ENCODE peak calls at places on chromosomes 13 and 19, in five cellular contexts. One of them, this sample, is unnamed.

GRCh38 chr19:13143135-13143534 is 7.0 kb downstream of the STX10 start:
- DNase-seq in tibial artery: no peak
- DNase-seq in effector memory CD4-positive, alpha-beta T cell: no peak
- DNase-seq in ovary: no peak
- DNase-seq in endodermal cell: no peak
- DNase-seq in this sample: no peak

GRCh38 chr19:3982701-3983541 is 2.3 kb downstream of the EEF2 start:
- DNase-seq in tibial artery: peak; percentile 67
- DNase-seq in ovary: peak; percentile 46
- DNase-seq in effector memory CD4-positive, alpha-beta T cell: no peak
- DNase-seq in endodermal cell: peak; percentile 61
- DNase-seq in this sample: peak; percentile 8

GRCh38 chr13:49308104-49308875 is 60.6 kb downstream of the CDADC1 start:
- DNase-seq in endodermal cell: no peak
- DNase-seq in effector memory CD4-positive, alpha-beta T cell: no peak
- DNase-seq in tibial artery: peak; percentile 96
- DNase-seq in ovary: peak; percentile 94
- DNase-seq in this sample: peak; percentile 71

GRCh38 chr13:36352350-36352749 is 6.2 kb upstream of the SPART start:
- DNase-seq in effector memory CD4-positive, alpha-beta T cell: no peak
- DNase-seq in ovary: no peak
- DNase-seq in tibial artery: no peak
- DNase-seq in endodermal cell: no peak
- DNase-seq in this sample: no peak

GRCh38 chr19:34675919-34676318 is 1.0 kb downstream of the SCGB2B2 start:
- DNase-seq in effector memory CD4-positive, alpha-beta T cell: no peak
- DNase-seq in ovary: no peak
- DNase-seq in endodermal cell: no peak
- DNase-seq in tibial artery: no peak
- DNase-seq in this sample: no peak

GRCh38 chr13:74256969-74257368 is 122.8 kb upstream of the KLF12 start:
- DNase-seq in endodermal cell: no peak
- DNase-seq in effector memory CD4-positive, alpha-beta T cell: no peak
- DNase-seq in ovary: no peak
- DNase-seq in tibial artery: no peak
- DNase-seq in this sample: peak; percentile 23

GRCh38 chr13:39877134-39877533 is 221.7 kb downstream of the COG6 start:
- DNase-seq in ovary: no peak
- DNase-seq in endodermal cell: no peak
- DNase-seq in effector memory CD4-positive, alpha-beta T cell: no peak
- DNase-seq in tibial artery: no peak
- DNase-seq in this sample: no peak

GRCh38 chr13:29594310-29594709 is 1.2 kb downstream of the SLC7A1 start:
- DNase-seq in endodermal cell: peak; percentile 71
- DNase-seq in ovary: no peak
- DNase-seq in tibial artery: no peak
- DNase-seq in effector memory CD4-positive, alpha-beta T cell: no peak
- DNase-seq in this sample: no peak

GRCh38 chr13:73998631-73999030 is 135.6 kb downstream of the KLF12 start:
- DNase-seq in effector memory CD4-positive, alpha-beta T cell: no peak
- DNase-seq in tibial artery: no peak
- DNase-seq in ovary: no peak
- DNase-seq in endodermal cell: no peak
- DNase-seq in this sample: no peak

GRCh38 chr13:76293346-76293745 is 592.9 kb downstream of the KCTD12 start:
- DNase-seq in tibial artery: no peak
- DNase-seq in endodermal cell: no peak
- DNase-seq in effector memory CD4-positive, alpha-beta T cell: no peak
- DNase-seq in ovary: no peak
- DNase-seq in this sample: no peak

GRCh38 chr19:16661480-16662034 is 618 bp downstream of the TMEM38A start:
- DNase-seq in effector memory CD4-positive, alpha-beta T cell: no peak
- DNase-seq in endodermal cell: peak; percentile 69
- DNase-seq in tibial artery: peak; percentile 91
- DNase-seq in ovary: peak; percentile 65
- DNase-seq in this sample: peak; percentile 71

GRCh38 chr13:49627831-49628652 is at the start of gene ARL11:
- DNase-seq in effector memory CD4-positive, alpha-beta T cell: no peak
- DNase-seq in endodermal cell: peak; percentile 93
- DNase-seq in tibial artery: peak; percentile 76
- DNase-seq in ovary: no peak
- DNase-seq in this sample: peak; percentile 43

GRCh38 chr19:46206176-46206575 is 23.4 kb upstream of the IGFL1 start:
- DNase-seq in effector memory CD4-positive, alpha-beta T cell: no peak
- DNase-seq in endodermal cell: no peak
- DNase-seq in ovary: no peak
- DNase-seq in tibial artery: no peak
- DNase-seq in this sample: no peak

GRCh38 chr13:71522976-71523517 is 344.0 kb downstream of the DACH1 start:
- DNase-seq in ovary: no peak
- DNase-seq in tibial artery: no peak
- DNase-seq in effector memory CD4-positive, alpha-beta T cell: no peak
- DNase-seq in endodermal cell: no peak
- DNase-seq in this sample: no peak

GRCh38 chr19:44640518-44640917 is 3.2 kb upstream of the PVR start:
- DNase-seq in endodermal cell: no peak
- DNase-seq in effector memory CD4-positive, alpha-beta T cell: no peak
- DNase-seq in tibial artery: no peak
- DNase-seq in ovary: no peak
- DNase-seq in this sample: no peak

GRCh38 chr13:109803822-109804221 is 17.4 kb upstream of the IRS2 start:
- DNase-seq in effector memory CD4-positive, alpha-beta T cell: no peak
- DNase-seq in tibial artery: no peak
- DNase-seq in endodermal cell: no peak
- DNase-seq in ovary: no peak
- DNase-seq in this sample: no peak

GRCh38 chr19:17348700-17349099 is 11.3 kb downstream of the GTPBP3 start:
- DNase-seq in endodermal cell: peak; percentile 91
- DNase-seq in ovary: peak; percentile 72
- DNase-seq in tibial artery: peak; percentile 82
- DNase-seq in effector memory CD4-positive, alpha-beta T cell: no peak
- DNase-seq in this sample: peak; percentile 77

GRCh38 chr13:33322965-33323668 is 37.6 kb upstream of the STARD13 start:
- DNase-seq in effector memory CD4-positive, alpha-beta T cell: no peak
- DNase-seq in ovary: no peak
- DNase-seq in tibial artery: no peak
- DNase-seq in endodermal cell: no peak
- DNase-seq in this sample: no peak

GRCh38 chr19:49853852-49854849 is 3.2 kb downstream of the PTOV1 start:
- DNase-seq in endodermal cell: peak; percentile 49
- DNase-seq in ovary: peak; percentile 45
- DNase-seq in effector memory CD4-positive, alpha-beta T cell: no peak
- DNase-seq in tibial artery: no peak
- DNase-seq in this sample: no peak

GRCh38 chr13:80630685-80631121 is 289.8 kb upstream of the SPRY2 start:
- DNase-seq in effector memory CD4-positive, alpha-beta T cell: no peak
- DNase-seq in ovary: no peak
- DNase-seq in tibial artery: no peak
- DNase-seq in endodermal cell: no peak
- DNase-seq in this sample: peak; percentile 30

GRCh38 chr13:69585656-69586055 is 522.0 kb upstream of the ATXN8OS start:
- DNase-seq in effector memory CD4-positive, alpha-beta T cell: no peak
- DNase-seq in endodermal cell: no peak
- DNase-seq in ovary: no peak
- DNase-seq in tibial artery: no peak
- DNase-seq in this sample: no peak

GRCh38 chr19:39847525-39847924 is 1.3 kb upstream of the FBL start:
- DNase-seq in endodermal cell: no peak
- DNase-seq in tibial artery: no peak
- DNase-seq in ovary: no peak
- DNase-seq in effector memory CD4-positive, alpha-beta T cell: no peak
- DNase-seq in this sample: no peak

GRCh38 chr13:98147521-98147920 is 4.6 kb downstream of the FARP1 start:
- DNase-seq in effector memory CD4-positive, alpha-beta T cell: no peak
- DNase-seq in ovary: no peak
- DNase-seq in tibial artery: no peak
- DNase-seq in endodermal cell: no peak
- DNase-seq in this sample: no peak

GRCh38 chr13:46010148-46010547 is 42.4 kb downstream of the ZC3H13 start:
- DNase-seq in endodermal cell: peak; percentile 53
- DNase-seq in ovary: no peak
- DNase-seq in tibial artery: no peak
- DNase-seq in effector memory CD4-positive, alpha-beta T cell: no peak
- DNase-seq in this sample: no peak

DNA sequence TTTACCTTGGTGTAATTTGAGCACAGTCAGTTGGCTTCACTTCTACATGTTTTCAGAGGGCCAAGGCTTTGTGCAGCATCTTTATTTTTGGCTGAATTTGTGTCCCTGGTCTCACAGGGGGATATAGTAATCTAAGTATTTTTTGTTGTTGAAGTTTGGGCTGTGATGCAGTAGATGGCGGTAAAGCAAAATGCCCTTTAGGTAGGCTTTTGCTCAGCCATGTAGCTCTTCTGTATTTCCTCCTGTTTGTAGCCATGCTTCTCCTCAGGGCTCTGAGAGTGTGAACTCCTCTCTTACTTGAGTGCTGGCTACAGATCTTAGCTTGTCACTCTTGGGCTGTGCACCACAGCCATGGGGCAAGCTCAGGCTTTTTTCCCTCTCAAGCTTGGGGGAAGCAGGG is 328.6 kb downstream of the SLITRK5 start:
- DNase-seq in ovary: no peak
- DNase-seq in tibial artery: no peak
- DNase-seq in effector memory CD4-positive, alpha-beta T cell: no peak
- DNase-seq in endodermal cell: no peak
- DNase-seq in this sample: no peak
- H3K27ac ChIP-seq in ovary: no peak overlapping the region
- H3K27ac ChIP-seq in tibial artery: no peak overlapping the region
- H3K27ac ChIP-seq in effector memory CD4-positive, alpha-beta T cell: no peak overlapping the region
- H3K27ac ChIP-seq in endodermal cell: no peak overlapping the region
- H3K27ac ChIP-seq in this sample: no peak overlapping the region

GRCh38 chr19:2434267-2434666 is 6.9 kb upstream of the TIMM13 start:
- DNase-seq in effector memory CD4-positive, alpha-beta T cell: no peak
- DNase-seq in tibial artery: no peak
- DNase-seq in ovary: no peak
- DNase-seq in endodermal cell: peak; percentile 48
- DNase-seq in this sample: no peak

GRCh38 chr19:2434721-2435265 is 7.4 kb upstream of the TIMM13 start:
- DNase-seq in effector memory CD4-positive, alpha-beta T cell: no peak
- DNase-seq in tibial artery: no peak
- DNase-seq in endodermal cell: no peak
- DNase-seq in ovary: no peak
- DNase-seq in this sample: no peak

GRCh38 chr19:2436926-2437325 is 9.5 kb upstream of the TIMM13 start:
- DNase-seq in effector memory CD4-positive, alpha-beta T cell: no peak
- DNase-seq in endodermal cell: no peak
- DNase-seq in tibial artery: no peak
- DNase-seq in ovary: no peak
- DNase-seq in this sample: no peak

GRCh38 chr19:2438178-2438577 is 10.8 kb upstream of the TIMM13 start:
- DNase-seq in effector memory CD4-positive, alpha-beta T cell: no peak
- DNase-seq in ovary: no peak
- DNase-seq in tibial artery: no peak
- DNase-seq in endodermal cell: no peak
- DNase-seq in this sample: no peak

DNA sequence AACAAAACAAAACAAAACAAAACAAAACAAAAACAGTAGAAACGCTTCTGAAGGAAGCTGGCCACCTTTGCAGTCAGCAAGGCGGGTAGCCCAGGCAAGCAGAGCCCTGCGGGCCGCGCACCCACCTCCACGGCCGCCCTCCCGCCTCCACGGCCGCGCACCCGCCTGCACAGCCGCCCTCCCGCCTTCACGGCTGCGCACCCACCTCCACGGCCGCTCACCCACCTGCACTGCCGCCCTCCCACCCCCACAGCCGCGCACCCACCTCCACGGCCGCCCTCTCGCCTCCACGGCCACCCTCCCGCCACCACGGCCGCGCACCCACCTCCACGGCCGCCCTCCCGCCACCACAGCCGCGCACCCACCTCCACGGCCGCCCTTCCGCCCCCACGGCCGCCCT is 9.0 kb upstream of the TIMM13 start:
- DNase-seq in tibial artery: no peak
- DNase-seq in endodermal cell: no peak
- DNase-seq in effector memory CD4-positive, alpha-beta T cell: no peak
- DNase-seq in ovary: no peak
- DNase-seq in this sample: no peak
- H3K36me3 ChIP-seq in tibial artery: peaks cover 7% of the 10 kb centered on the region
- H3K36me3 ChIP-seq in endodermal cell: peaks cover 40% of the 10 kb centered on the region
- H3K36me3 ChIP-seq in effector memory CD4-positive, alpha-beta T cell: peaks cover 24% of the 10 kb centered on the region
- H3K36me3 ChIP-seq in ovary: no peaks in the 10 kb centered on the region
- H3K36me3 ChIP-seq in this sample: peaks cover 27% of the 10 kb centered on the region

DNA sequence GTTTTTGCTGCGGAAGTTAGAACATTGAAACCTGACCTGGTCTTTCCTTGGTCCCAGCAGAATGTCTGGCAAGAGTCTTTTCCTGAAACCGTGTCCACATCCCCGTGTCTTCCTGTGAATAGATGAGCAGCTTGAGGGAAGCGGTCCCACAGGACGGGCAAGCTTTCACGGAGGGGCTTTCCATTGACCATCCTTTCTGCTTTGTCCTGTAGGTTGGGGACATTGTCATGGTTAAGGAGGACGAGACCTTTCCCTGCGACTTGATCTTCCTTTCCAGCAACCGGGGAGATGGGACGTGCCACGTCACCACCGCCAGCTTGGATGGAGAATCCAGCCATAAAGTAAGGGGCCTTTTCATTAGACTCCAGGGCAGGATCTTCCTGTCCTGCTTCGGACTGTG is 126.0 kb downstream of the ATP11A start:
- DNase-seq in tibial artery: no peak
- DNase-seq in endodermal cell: no peak
- DNase-seq in ovary: no peak
- DNase-seq in effector memory CD4-positive, alpha-beta T cell: no peak
- DNase-seq in this sample: no peak
- H3K27ac ChIP-seq in tibial artery: no peak overlapping the region
- H3K27ac ChIP-seq in endodermal cell: no peak overlapping the region
- H3K27ac ChIP-seq in ovary: no peak overlapping the region
- H3K27ac ChIP-seq in effector memory CD4-positive, alpha-beta T cell: no peak overlapping the region
- H3K27ac ChIP-seq in this sample: no peak overlapping the region

DNA sequence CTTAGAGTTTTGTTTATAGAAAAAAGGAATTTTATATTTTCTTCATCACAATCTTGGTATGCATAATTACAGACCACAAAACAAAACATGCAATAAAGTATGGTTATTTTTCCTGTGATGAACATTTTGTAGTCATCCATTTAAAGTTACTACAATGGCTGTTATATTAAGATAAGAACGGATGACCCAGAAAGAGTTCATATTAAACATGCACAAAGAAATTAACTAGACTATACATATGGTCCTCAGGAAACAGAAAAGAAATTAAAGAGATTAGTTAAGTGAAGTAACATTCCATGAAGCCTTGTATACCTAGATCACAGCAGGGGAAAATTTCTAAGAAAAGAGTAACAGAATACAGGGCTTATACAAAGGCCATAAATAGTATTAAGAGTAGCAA is 36.8 kb downstream of the RBM26 start:
- DNase-seq in effector memory CD4-positive, alpha-beta T cell: no peak
- DNase-seq in ovary: no peak
- DNase-seq in tibial artery: no peak
- DNase-seq in endodermal cell: no peak
- DNase-seq in this sample: no peak
- H3K36me3 ChIP-seq in effector memory CD4-positive, alpha-beta T cell: peaks cover 59% of the 10 kb centered on the region
- H3K36me3 ChIP-seq in ovary: peaks cover 4% of the 10 kb centered on the region
- H3K36me3 ChIP-seq in tibial artery: peaks cover 65% of the 10 kb centered on the region
- H3K36me3 ChIP-seq in endodermal cell: peaks cover 65% of the 10 kb centered on the region
- H3K36me3 ChIP-seq in this sample: peaks cover 87% of the 10 kb centered on the region

DNA sequence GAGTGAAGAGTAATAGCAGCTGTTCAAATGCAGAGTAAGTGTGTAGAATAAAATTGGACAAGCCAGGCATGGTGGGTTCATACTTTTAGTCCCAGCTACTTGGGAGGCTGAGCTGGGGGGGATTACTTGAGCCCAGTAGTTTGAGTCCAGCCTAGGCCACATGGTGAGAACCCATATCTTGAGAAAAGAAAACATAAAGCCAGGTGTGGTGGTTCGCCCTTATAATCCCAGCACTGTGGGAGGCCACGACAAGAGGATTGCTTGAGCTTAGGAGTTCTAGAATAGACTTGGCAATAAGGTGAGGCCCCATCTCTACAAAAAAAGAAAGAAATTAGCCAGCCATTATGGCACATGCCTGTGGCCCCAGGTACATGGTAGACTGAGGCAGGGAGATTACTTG is 1241.1 kb downstream of the UQCRFS1 start:
- DNase-seq in endodermal cell: no peak
- DNase-seq in ovary: no peak
- DNase-seq in tibial artery: no peak
- DNase-seq in effector memory CD4-positive, alpha-beta T cell: no peak
- DNase-seq in this sample: no peak
- H3K27ac ChIP-seq in endodermal cell: peak overlapping the region; percentile 88
- H3K27ac ChIP-seq in ovary: no peak overlapping the region
- H3K27ac ChIP-seq in tibial artery: no peak overlapping the region
- H3K27ac ChIP-seq in effector memory CD4-positive, alpha-beta T cell: no peak overlapping the region
- H3K27ac ChIP-seq in this sample: no peak overlapping the region